ENCODE peak calls at places on chromosomes 16 and 17, in eight cellular contexts. One of them, this sample, is unnamed.

GRCh38 chr17:560379-560935 is 154.2 kb downstream of the VPS53 start:
- DNase-seq in mucosa of descending colon: no peak
- DNase-seq in BJ: no peak
- DNase-seq in brain microvascular endothelial cell: no peak
- DNase-seq in HAP-1: no peak
- DNase-seq in fibroblast of pulmonary artery: peak
- DNase-seq in A549: no peak
- DNase-seq in testis: no peak
- DNase-seq in this sample: no peak

GRCh38 chr16:81615411-81615810 is 163.7 kb upstream of the PLCG2 start:
- DNase-seq in mucosa of descending colon: no peak
- DNase-seq in BJ: no peak
- DNase-seq in brain microvascular endothelial cell: no peak
- DNase-seq in HAP-1: no peak
- DNase-seq in fibroblast of pulmonary artery: no peak
- DNase-seq in A549: no peak
- DNase-seq in testis: no peak
- DNase-seq in this sample: no peak

GRCh38 chr16:75264531-75264998 is 13.1 kb upstream of the BCAR1 start:
- DNase-seq in mucosa of descending colon: no peak
- DNase-seq in BJ: no peak
- DNase-seq in brain microvascular endothelial cell: no peak
- DNase-seq in HAP-1: no peak
- DNase-seq in fibroblast of pulmonary artery: peak
- DNase-seq in A549: no peak
- DNase-seq in testis: peak
- DNase-seq in this sample: no peak

GRCh38 chr17:37447641-37448040 is 41.0 kb downstream of the TADA2A start:
- DNase-seq in mucosa of descending colon: no peak
- DNase-seq in BJ: peak
- DNase-seq in brain microvascular endothelial cell: peak
- DNase-seq in HAP-1: no peak
- DNase-seq in fibroblast of pulmonary artery: peak
- DNase-seq in A549: no peak
- DNase-seq in testis: no peak
- DNase-seq in this sample: no peak

GRCh38 chr17:2700491-2701141 is 10.9 kb downstream of the CLUH start:
- DNase-seq in mucosa of descending colon: peak
- DNase-seq in BJ: no peak
- DNase-seq in brain microvascular endothelial cell: no peak
- DNase-seq in HAP-1: no peak
- DNase-seq in fibroblast of pulmonary artery: no peak
- DNase-seq in A549: no peak
- DNase-seq in testis: no peak
- DNase-seq in this sample: no peak

GRCh38 chr17:4420692-4421131 is 13.0 kb upstream of the SPNS3 start:
- DNase-seq in mucosa of descending colon: peak
- DNase-seq in BJ: no peak
- DNase-seq in brain microvascular endothelial cell: peak
- DNase-seq in HAP-1: peak
- DNase-seq in fibroblast of pulmonary artery: peak
- DNase-seq in A549: peak
- DNase-seq in testis: peak
- DNase-seq in this sample: peak

GRCh38 chr16:30615358-30616076 is 5.3 kb upstream of the ZNF689 start:
- DNase-seq in mucosa of descending colon: peak
- DNase-seq in BJ: no peak
- DNase-seq in brain microvascular endothelial cell: peak
- DNase-seq in HAP-1: peak
- DNase-seq in fibroblast of pulmonary artery: peak
- DNase-seq in A549: peak
- DNase-seq in testis: peak
- DNase-seq in this sample: no peak

GRCh38 chr17:69325518-69326301 is 1.2 kb downstream of the ABCA5 start:
- DNase-seq in mucosa of descending colon: peak
- DNase-seq in BJ: no peak
- DNase-seq in brain microvascular endothelial cell: no peak
- DNase-seq in HAP-1: no peak
- DNase-seq in fibroblast of pulmonary artery: no peak
- DNase-seq in A549: no peak
- DNase-seq in testis: no peak
- DNase-seq in this sample: no peak

GRCh38 chr17:67212716-67213417 is 32.1 kb downstream of the HELZ start:
- DNase-seq in mucosa of descending colon: no peak
- DNase-seq in BJ: no peak
- DNase-seq in brain microvascular endothelial cell: no peak
- DNase-seq in HAP-1: no peak
- DNase-seq in fibroblast of pulmonary artery: peak
- DNase-seq in A549: no peak
- DNase-seq in testis: no peak
- DNase-seq in this sample: peak

GRCh38 chr17:81891303-81891552 is 158 bp downstream of the ALYREF start:
- DNase-seq in mucosa of descending colon: no peak
- DNase-seq in BJ: no peak
- DNase-seq in brain microvascular endothelial cell: no peak
- DNase-seq in HAP-1: no peak
- DNase-seq in fibroblast of pulmonary artery: no peak
- DNase-seq in A549: no peak
- DNase-seq in testis: no peak
- DNase-seq in this sample: no peak
- H3K4me3 ChIP-seq in mucosa of descending colon: peak
- H3K4me3 ChIP-seq in BJ: peak
- H3K4me3 ChIP-seq in brain microvascular endothelial cell: peak
- H3K4me3 ChIP-seq in HAP-1: peak
- H3K4me3 ChIP-seq in fibroblast of pulmonary artery: peak
- H3K4me3 ChIP-seq in A549: peak
- H3K4me3 ChIP-seq in testis: peak
- H3K4me3 ChIP-seq in this sample: peak

GRCh38 chr16:14608604-14609003 is 21.5 kb downstream of the PARN start:
- DNase-seq in mucosa of descending colon: no peak
- DNase-seq in BJ: no peak
- DNase-seq in brain microvascular endothelial cell: no peak
- DNase-seq in HAP-1: peak
- DNase-seq in fibroblast of pulmonary artery: no peak
- DNase-seq in A549: no peak
- DNase-seq in testis: peak
- DNase-seq in this sample: no peak

GRCh38 chr16:14602443-14602963 is 27.6 kb downstream of the PARN start:
- DNase-seq in mucosa of descending colon: no peak
- DNase-seq in BJ: no peak
- DNase-seq in brain microvascular endothelial cell: no peak
- DNase-seq in HAP-1: no peak
- DNase-seq in fibroblast of pulmonary artery: no peak
- DNase-seq in A549: no peak
- DNase-seq in testis: no peak
- DNase-seq in this sample: no peak

GRCh38 chr16:14609716-14610115 is 20.3 kb downstream of the PARN start:
- DNase-seq in mucosa of descending colon: no peak
- DNase-seq in BJ: no peak
- DNase-seq in brain microvascular endothelial cell: no peak
- DNase-seq in HAP-1: peak
- DNase-seq in fibroblast of pulmonary artery: no peak
- DNase-seq in A549: no peak
- DNase-seq in testis: no peak
- DNase-seq in this sample: no peak

GRCh38 chr16:14608111-14608566 is 21.9 kb downstream of the PARN start:
- DNase-seq in mucosa of descending colon: no peak
- DNase-seq in BJ: no peak
- DNase-seq in brain microvascular endothelial cell: no peak
- DNase-seq in HAP-1: no peak
- DNase-seq in fibroblast of pulmonary artery: no peak
- DNase-seq in A549: no peak
- DNase-seq in testis: no peak
- DNase-seq in this sample: no peak

GRCh38 chr16:14606102-14606501 is 24.0 kb downstream of the PARN start:
- DNase-seq in mucosa of descending colon: no peak
- DNase-seq in BJ: no peak
- DNase-seq in brain microvascular endothelial cell: no peak
- DNase-seq in HAP-1: no peak
- DNase-seq in fibroblast of pulmonary artery: no peak
- DNase-seq in A549: no peak
- DNase-seq in testis: no peak
- DNase-seq in this sample: no peak
- H3K4me3 ChIP-seq in mucosa of descending colon: no peak
- H3K4me3 ChIP-seq in BJ: no peak
- H3K4me3 ChIP-seq in brain microvascular endothelial cell: no peak
- H3K4me3 ChIP-seq in HAP-1: no peak
- H3K4me3 ChIP-seq in fibroblast of pulmonary artery: no peak
- H3K4me3 ChIP-seq in A549: no peak
- H3K4me3 ChIP-seq in testis: no peak
- H3K4me3 ChIP-seq in this sample: no peak

DNA sequence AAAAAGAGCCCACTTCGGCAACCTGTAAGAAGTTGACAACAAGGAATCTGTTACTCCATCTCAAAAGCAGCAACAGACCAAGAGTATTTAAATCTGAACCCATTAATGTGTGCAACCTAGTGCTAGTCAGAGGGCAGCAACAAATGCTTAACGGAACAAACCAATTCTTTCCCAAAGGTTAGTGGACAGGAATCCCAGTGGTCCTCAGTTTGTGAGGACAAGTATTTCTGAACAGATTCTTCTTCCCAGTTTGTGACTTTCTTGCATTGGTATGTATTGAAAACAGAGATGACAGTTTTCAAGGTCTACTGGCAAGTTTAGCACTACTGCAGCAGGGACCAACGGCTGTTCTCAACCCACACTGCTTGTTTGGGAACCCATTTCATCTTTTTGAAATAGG is 2.9 kb downstream of the RPL26 start:
- DNase-seq in mucosa of descending colon: no peak
- DNase-seq in BJ: no peak
- DNase-seq in brain microvascular endothelial cell: no peak
- DNase-seq in HAP-1: no peak
- DNase-seq in fibroblast of pulmonary artery: no peak
- DNase-seq in A549: no peak
- DNase-seq in testis: no peak
- DNase-seq in this sample: no peak
- H3K4me3 ChIP-seq in mucosa of descending colon: no peak
- H3K4me3 ChIP-seq in BJ: no peak
- H3K4me3 ChIP-seq in brain microvascular endothelial cell: no peak
- H3K4me3 ChIP-seq in HAP-1: peak
- H3K4me3 ChIP-seq in fibroblast of pulmonary artery: no peak
- H3K4me3 ChIP-seq in A549: peak
- H3K4me3 ChIP-seq in testis: no peak
- H3K4me3 ChIP-seq in this sample: no peak

DNA sequence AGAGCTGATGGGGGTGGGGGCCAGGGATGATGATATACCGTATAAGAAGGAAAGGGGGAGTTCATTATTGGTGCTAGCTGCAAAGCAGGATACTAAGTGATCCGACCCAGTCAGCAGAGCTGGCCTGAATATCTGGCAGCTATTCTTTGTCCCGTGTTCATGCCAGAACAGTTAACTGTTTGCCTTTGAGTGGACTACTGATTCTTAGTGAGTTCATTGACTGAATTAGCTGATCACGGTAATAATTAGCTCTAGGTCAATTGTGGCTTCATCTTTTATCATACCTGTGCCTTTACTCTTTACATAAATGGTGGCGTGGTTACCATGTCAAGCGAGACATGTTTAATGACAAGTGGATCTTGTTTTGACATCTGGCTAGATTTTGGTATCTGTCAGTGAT is 5.3 kb downstream of the KPNB1 start:
- DNase-seq in mucosa of descending colon: no peak
- DNase-seq in BJ: no peak
- DNase-seq in brain microvascular endothelial cell: no peak
- DNase-seq in HAP-1: no peak
- DNase-seq in fibroblast of pulmonary artery: no peak
- DNase-seq in A549: no peak
- DNase-seq in testis: no peak
- DNase-seq in this sample: no peak
- H3K4me3 ChIP-seq in mucosa of descending colon: no peak
- H3K4me3 ChIP-seq in BJ: no peak
- H3K4me3 ChIP-seq in brain microvascular endothelial cell: no peak
- H3K4me3 ChIP-seq in HAP-1: no peak
- H3K4me3 ChIP-seq in fibroblast of pulmonary artery: no peak
- H3K4me3 ChIP-seq in A549: no peak
- H3K4me3 ChIP-seq in testis: no peak
- H3K4me3 ChIP-seq in this sample: no peak

GRCh38 chr16:1745900-1746692 is 25.2 kb downstream of the NME3 start:
- DNase-seq in mucosa of descending colon: no peak
- DNase-seq in BJ: peak
- DNase-seq in brain microvascular endothelial cell: peak
- DNase-seq in HAP-1: no peak
- DNase-seq in fibroblast of pulmonary artery: peak
- DNase-seq in A549: no peak
- DNase-seq in testis: no peak
- DNase-seq in this sample: peak
- H3K4me3 ChIP-seq in mucosa of descending colon: no peak
- H3K4me3 ChIP-seq in BJ: no peak
- H3K4me3 ChIP-seq in brain microvascular endothelial cell: peak
- H3K4me3 ChIP-seq in HAP-1: no peak
- H3K4me3 ChIP-seq in fibroblast of pulmonary artery: no peak
- H3K4me3 ChIP-seq in A549: no peak
- H3K4me3 ChIP-seq in testis: no peak
- H3K4me3 ChIP-seq in this sample: no peak

GRCh38 chr17:45048795-45049563 is 2.5 kb downstream of the DCAKD start:
- DNase-seq in mucosa of descending colon: no peak
- DNase-seq in BJ: no peak
- DNase-seq in brain microvascular endothelial cell: no peak
- DNase-seq in HAP-1: peak
- DNase-seq in fibroblast of pulmonary artery: no peak
- DNase-seq in A549: peak
- DNase-seq in testis: no peak
- DNase-seq in this sample: no peak
- H3K4me3 ChIP-seq in mucosa of descending colon: no peak
- H3K4me3 ChIP-seq in BJ: no peak
- H3K4me3 ChIP-seq in brain microvascular endothelial cell: no peak
- H3K4me3 ChIP-seq in HAP-1: no peak
- H3K4me3 ChIP-seq in fibroblast of pulmonary artery: no peak
- H3K4me3 ChIP-seq in A549: no peak
- H3K4me3 ChIP-seq in testis: no peak
- H3K4me3 ChIP-seq in this sample: no peak

GRCh38 chr16:72809446-72809845 is 238.5 kb downstream of the ZFHX3 start:
- DNase-seq in mucosa of descending colon: no peak
- DNase-seq in BJ: no peak
- DNase-seq in brain microvascular endothelial cell: no peak
- DNase-seq in HAP-1: no peak
- DNase-seq in fibroblast of pulmonary artery: no peak
- DNase-seq in A549: no peak
- DNase-seq in testis: no peak
- DNase-seq in this sample: no peak

GRCh38 chr16:72805486-72805885 is 242.4 kb downstream of the ZFHX3 start:
- DNase-seq in mucosa of descending colon: no peak
- DNase-seq in BJ: no peak
- DNase-seq in brain microvascular endothelial cell: no peak
- DNase-seq in HAP-1: no peak
- DNase-seq in fibroblast of pulmonary artery: no peak
- DNase-seq in A549: no peak
- DNase-seq in testis: no peak
- DNase-seq in this sample: no peak

GRCh38 chr16:72810480-72810879 is 237.4 kb downstream of the ZFHX3 start:
- DNase-seq in mucosa of descending colon: no peak
- DNase-seq in BJ: no peak
- DNase-seq in brain microvascular endothelial cell: no peak
- DNase-seq in HAP-1: no peak
- DNase-seq in fibroblast of pulmonary artery: no peak
- DNase-seq in A549: no peak
- DNase-seq in testis: no peak
- DNase-seq in this sample: no peak

GRCh38 chr16:72808754-72809153 is 239.2 kb downstream of the ZFHX3 start:
- DNase-seq in mucosa of descending colon: no peak
- DNase-seq in BJ: no peak
- DNase-seq in brain microvascular endothelial cell: no peak
- DNase-seq in HAP-1: no peak
- DNase-seq in fibroblast of pulmonary artery: no peak
- DNase-seq in A549: no peak
- DNase-seq in testis: no peak
- DNase-seq in this sample: no peak

GRCh38 chr16:72807287-72807686 is 240.6 kb downstream of the ZFHX3 start:
- DNase-seq in mucosa of descending colon: no peak
- DNase-seq in BJ: no peak
- DNase-seq in brain microvascular endothelial cell: no peak
- DNase-seq in HAP-1: no peak
- DNase-seq in fibroblast of pulmonary artery: no peak
- DNase-seq in A549: no peak
- DNase-seq in testis: no peak
- DNase-seq in this sample: no peak
- H3K4me3 ChIP-seq in mucosa of descending colon: no peak
- H3K4me3 ChIP-seq in BJ: no peak
- H3K4me3 ChIP-seq in brain microvascular endothelial cell: no peak
- H3K4me3 ChIP-seq in HAP-1: no peak
- H3K4me3 ChIP-seq in fibroblast of pulmonary artery: no peak
- H3K4me3 ChIP-seq in A549: no peak
- H3K4me3 ChIP-seq in testis: no peak
- H3K4me3 ChIP-seq in this sample: no peak